ENCODE peak calls at places on chromosome 4, in seven cellular contexts. One of them, this sample, is unnamed. For H3K9me3, the result is how much of the 10 kb centered on the place peaks cover.

GRCh38 chr4:138633505-138633904 is 382.1 kb upstream of the NOCT start:
- DNase-seq in testis: no peak
- DNase-seq in tibial artery: no peak
- DNase-seq in tibial nerve: no peak
- DNase-seq in body of pancreas: no peak
- DNase-seq in breast epithelium: no peak
- DNase-seq in IMR-90: no peak
- DNase-seq in this sample: no peak

GRCh38 chr4:151561551-151562256 is 152.7 kb downstream of the FHIP1A start:
- DNase-seq in tibial nerve: no peak
- DNase-seq in IMR-90: peak
- DNase-seq in breast epithelium: no peak
- DNase-seq in testis: no peak
- DNase-seq in tibial artery: no peak
- DNase-seq in body of pancreas: no peak
- DNase-seq in this sample: no peak

GRCh38 chr4:155353923-155354540 is 22.7 kb downstream of the MAP9 start:
- DNase-seq in IMR-90: peak
- DNase-seq in body of pancreas: peak
- DNase-seq in tibial nerve: peak
- DNase-seq in tibial artery: peak
- DNase-seq in testis: peak
- DNase-seq in breast epithelium: peak
- DNase-seq in this sample: no peak

GRCh38 chr4:62490635-62491034 is 1290.5 kb downstream of the ADGRL3 start:
- DNase-seq in tibial artery: no peak
- DNase-seq in body of pancreas: no peak
- DNase-seq in testis: no peak
- DNase-seq in breast epithelium: no peak
- DNase-seq in IMR-90: no peak
- DNase-seq in tibial nerve: no peak
- DNase-seq in this sample: no peak

GRCh38 chr4:89307446-89308160 is at the start of gene GPRIN3:
- DNase-seq in breast epithelium: peak
- DNase-seq in body of pancreas: peak
- DNase-seq in testis: peak
- DNase-seq in tibial nerve: peak
- DNase-seq in IMR-90: no peak
- DNase-seq in tibial artery: peak
- DNase-seq in this sample: peak

GRCh38 chr4:66974665-66975064 is 570.6 kb downstream of the CENPC start:
- DNase-seq in testis: no peak
- DNase-seq in breast epithelium: no peak
- DNase-seq in tibial artery: no peak
- DNase-seq in IMR-90: no peak
- DNase-seq in body of pancreas: no peak
- DNase-seq in tibial nerve: no peak
- DNase-seq in this sample: no peak

GRCh38 chr4:78560296-78560963 is 8.9 kb downstream of the ANXA3 start:
- DNase-seq in breast epithelium: no peak
- DNase-seq in IMR-90: peak
- DNase-seq in tibial artery: no peak
- DNase-seq in tibial nerve: no peak
- DNase-seq in testis: no peak
- DNase-seq in body of pancreas: no peak
- DNase-seq in this sample: no peak

GRCh38 chr4:147578057-147578476 is 39.1 kb upstream of the TMEM184C start:
- DNase-seq in IMR-90: peak
- DNase-seq in body of pancreas: no peak
- DNase-seq in tibial artery: peak
- DNase-seq in breast epithelium: no peak
- DNase-seq in testis: no peak
- DNase-seq in tibial nerve: no peak
- DNase-seq in this sample: no peak

DNA sequence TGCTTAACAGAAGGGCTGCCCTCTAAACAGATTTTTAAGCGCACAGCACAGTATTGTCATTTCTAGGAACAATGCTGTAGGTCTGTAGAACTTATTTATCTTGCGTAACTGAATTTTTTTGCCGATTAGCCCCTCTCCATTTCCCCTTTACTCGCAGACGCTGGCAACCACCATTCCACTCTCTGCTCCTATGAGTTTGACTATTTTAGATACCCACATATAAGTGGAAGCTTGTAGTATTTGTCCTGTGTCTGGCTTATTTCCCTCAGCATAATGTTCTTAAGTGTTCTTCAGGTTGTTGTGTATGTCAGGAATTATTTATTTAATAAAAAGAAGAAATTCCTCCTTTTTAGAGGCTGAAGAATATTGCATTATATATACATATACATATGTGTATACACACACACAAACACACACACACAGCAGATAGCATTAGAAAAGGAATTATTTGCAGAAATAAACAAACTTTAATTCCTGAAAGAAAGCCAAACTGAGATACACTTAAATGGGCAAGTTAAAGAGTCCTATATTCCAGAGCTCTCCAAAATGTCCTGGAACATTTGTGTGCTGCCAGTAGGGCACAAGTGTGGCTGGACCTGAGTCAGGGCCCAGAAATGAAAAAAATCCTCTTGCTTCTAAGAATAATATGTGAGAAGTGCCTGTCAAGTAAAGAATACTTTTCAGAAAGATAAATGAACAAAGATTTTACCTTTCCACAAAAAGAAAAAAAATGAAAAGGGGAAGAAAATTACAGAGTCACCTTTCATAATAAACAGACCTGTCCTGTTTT is 4.5 kb upstream of the ZNF330 start:
- DNase-seq in testis: no peak
- DNase-seq in tibial nerve: no peak
- DNase-seq in breast epithelium: no peak
- DNase-seq in IMR-90: no peak
- DNase-seq in tibial artery: no peak
- DNase-seq in body of pancreas: no peak
- DNase-seq in this sample: no peak
- H3K9me3 ChIP-seq in testis: under half
- H3K9me3 ChIP-seq in tibial nerve: under half
- H3K9me3 ChIP-seq in breast epithelium: under half
- H3K9me3 ChIP-seq in IMR-90: under half
- H3K9me3 ChIP-seq in tibial artery: under half
- H3K9me3 ChIP-seq in body of pancreas: under half
- H3K9me3 ChIP-seq in this sample: under half

DNA sequence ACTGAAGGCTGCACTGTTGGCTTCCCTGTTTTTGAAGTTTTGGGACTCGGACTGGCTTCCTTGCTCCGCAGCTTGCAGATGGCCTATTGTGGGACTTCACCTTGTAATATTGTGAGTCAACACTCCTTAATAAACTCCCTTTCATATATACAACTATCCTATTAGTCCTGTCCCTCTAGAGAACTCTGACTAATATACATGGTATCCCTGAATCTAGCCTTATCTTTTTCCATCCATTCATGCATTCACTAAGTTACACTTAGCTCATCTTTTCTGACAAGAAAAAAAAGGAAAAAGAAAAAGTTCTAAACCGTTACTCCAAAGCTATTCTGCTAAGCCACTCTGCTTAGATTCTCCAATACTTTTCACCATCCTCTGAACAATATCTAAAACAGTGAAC is 1260.2 kb upstream of the PCDH7 start:
- DNase-seq in breast epithelium: no peak
- DNase-seq in testis: no peak
- DNase-seq in tibial artery: no peak
- DNase-seq in tibial nerve: no peak
- DNase-seq in body of pancreas: no peak
- DNase-seq in IMR-90: peak
- DNase-seq in this sample: no peak
- H3K9me3 ChIP-seq in breast epithelium: under half
- H3K9me3 ChIP-seq in testis: under half
- H3K9me3 ChIP-seq in tibial artery: under half
- H3K9me3 ChIP-seq in tibial nerve: under half
- H3K9me3 ChIP-seq in body of pancreas: under half
- H3K9me3 ChIP-seq in IMR-90: under half
- H3K9me3 ChIP-seq in this sample: under half

DNA sequence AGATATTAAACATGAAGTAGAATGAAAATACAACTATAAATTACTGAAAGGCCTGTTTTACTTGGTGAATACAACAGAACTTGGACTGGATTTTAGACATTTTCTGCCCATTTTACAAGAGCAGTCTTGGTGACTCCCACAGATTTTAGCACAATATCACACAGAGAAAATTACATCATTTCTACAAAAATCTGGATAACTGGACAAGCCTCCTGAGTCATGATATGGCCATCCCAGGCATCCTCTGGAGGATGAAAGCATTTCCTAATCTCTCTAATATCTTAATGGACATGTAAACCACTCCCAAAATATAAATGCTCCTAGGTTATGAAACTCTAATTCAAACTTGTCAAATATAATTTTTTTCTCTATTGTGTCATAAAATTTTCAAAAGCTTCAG is 1170.9 kb upstream of the PCDH7 start:
- DNase-seq in testis: no peak
- DNase-seq in tibial artery: no peak
- DNase-seq in body of pancreas: no peak
- DNase-seq in breast epithelium: no peak
- DNase-seq in tibial nerve: no peak
- DNase-seq in IMR-90: peak
- DNase-seq in this sample: no peak
- H3K9me3 ChIP-seq in testis: under half
- H3K9me3 ChIP-seq in tibial artery: under half
- H3K9me3 ChIP-seq in body of pancreas: under half
- H3K9me3 ChIP-seq in breast epithelium: under half
- H3K9me3 ChIP-seq in tibial nerve: under half
- H3K9me3 ChIP-seq in IMR-90: under half
- H3K9me3 ChIP-seq in this sample: under half

DNA sequence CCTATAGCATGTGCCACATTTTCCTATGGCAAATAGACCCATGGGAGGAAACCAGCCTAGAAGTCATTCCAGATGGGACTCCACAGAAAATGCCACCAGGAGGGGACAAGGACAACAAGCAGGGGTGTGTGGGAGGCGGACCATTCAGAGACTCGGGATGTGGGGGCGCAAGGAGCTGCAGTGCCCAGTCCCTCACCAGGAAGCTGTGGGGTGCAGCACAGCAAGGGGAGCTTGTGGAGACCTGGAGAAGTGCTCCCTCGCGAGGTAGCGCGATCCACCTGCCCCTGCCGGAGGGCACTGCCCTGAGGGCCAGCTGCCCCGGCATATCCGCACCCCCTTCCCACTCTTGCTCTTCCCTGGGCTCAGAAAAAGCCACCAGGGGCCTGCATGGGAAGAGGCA is 45.5 kb upstream of the C4orf50 start:
- DNase-seq in body of pancreas: no peak
- DNase-seq in testis: no peak
- DNase-seq in tibial artery: no peak
- DNase-seq in tibial nerve: no peak
- DNase-seq in breast epithelium: no peak
- DNase-seq in IMR-90: no peak
- DNase-seq in this sample: no peak
- H3K9me3 ChIP-seq in body of pancreas: under half
- H3K9me3 ChIP-seq in testis: under half
- H3K9me3 ChIP-seq in tibial artery: under half
- H3K9me3 ChIP-seq in tibial nerve: under half
- H3K9me3 ChIP-seq in breast epithelium: under half
- H3K9me3 ChIP-seq in IMR-90: under half
- H3K9me3 ChIP-seq in this sample: under half

DNA sequence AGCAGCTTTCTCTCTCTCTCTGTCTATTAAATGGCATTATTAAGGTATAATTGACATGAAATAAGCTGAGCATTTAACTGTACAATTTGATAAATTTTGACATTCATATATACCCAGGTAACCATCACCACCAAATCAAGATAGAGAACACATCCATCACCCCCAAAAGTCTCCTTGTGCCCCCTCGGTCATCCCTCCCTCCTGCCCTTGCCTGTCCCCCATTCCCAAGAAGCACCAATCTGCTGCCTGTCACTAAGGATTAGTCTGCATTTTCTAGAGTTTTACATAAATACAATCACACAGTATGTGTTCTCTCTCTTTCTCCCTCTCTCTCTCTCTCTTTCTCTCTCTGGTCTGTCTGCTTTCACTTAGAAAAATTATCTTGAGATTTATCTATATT is 25.0 kb upstream of the TMEM154 start:
- DNase-seq in body of pancreas: no peak
- DNase-seq in tibial artery: no peak
- DNase-seq in tibial nerve: no peak
- DNase-seq in IMR-90: no peak
- DNase-seq in testis: no peak
- DNase-seq in breast epithelium: no peak
- DNase-seq in this sample: no peak
- H3K9me3 ChIP-seq in body of pancreas: under half
- H3K9me3 ChIP-seq in tibial artery: under half
- H3K9me3 ChIP-seq in tibial nerve: under half
- H3K9me3 ChIP-seq in IMR-90: under half
- H3K9me3 ChIP-seq in testis: under half
- H3K9me3 ChIP-seq in breast epithelium: under half
- H3K9me3 ChIP-seq in this sample: under half